ENCODE peak calls at places on chromosomes 1 and 21, in five cellular contexts. Q is neural progenitor cell, I is IMR-90, C is mammary epithelial cell, V is K562. T is an unnamed sample.

GRCh38 chr1:21749109-21749508 is 33.8 kb downstream of the USP48 start:
- DNase-seq in Q (no peak), I (no peak), C (no peak), V (no peak), T (no peak)

GRCh38 chr21:38663282-38663681 is 142.4 kb upstream of the ETS2 start:
- DNase-seq in Q (no peak), I (no peak), C (no peak), V (no peak), T (no peak)

GRCh38 chr1:112638109-112638426 is 18.4 kb downstream of the CAPZA1 start:
- DNase-seq in Q (no peak), I (no peak), C (peak), V (no peak), T (no peak)

GRCh38 chr1:40789675-40790430 is 6.3 kb downstream of the KCNQ4 start:
- DNase-seq in Q (no peak), I (no peak), C (no peak), V (no peak), T (no peak)

GRCh38 chr1:59549903-59550302 is 253.0 kb downstream of the FGGY start:
- DNase-seq in Q (no peak), I (peak), C (peak), V (no peak), T (no peak)

GRCh38 chr21:45463871-45464270 is 58.9 kb downstream of the COL18A1 start:
- DNase-seq in Q (no peak), I (no peak), C (no peak), V (no peak), T (no peak)

GRCh38 chr1:94668528-94668927 is 127.0 kb upstream of the F3 start:
- DNase-seq in Q (no peak), I (no peak), C (no peak), V (no peak), T (no peak)

GRCh38 chr1:69172003-69173000 is 395.4 kb upstream of the LRRC7 start:
- DNase-seq in Q (no peak), I (peak), C (peak), V (no peak), T (no peak)

GRCh38 chr21:15401331-15401730 is 328.5 kb upstream of the USP25 start:
- DNase-seq in Q (no peak), I (no peak), C (no peak), V (no peak), T (no peak)

GRCh38 chr1:24918370-24918769 is 11.7 kb downstream of the RUNX3 start:
- DNase-seq in Q (no peak), I (no peak), C (no peak), V (no peak), T (no peak)

GRCh38 chr1:240611228-240611618 is 732 bp downstream of the GREM2 start:
- DNase-seq in Q (no peak), I (no peak), C (no peak), V (no peak), T (no peak)

GRCh38 chr1:228748431-228748830 is 13.2 kb downstream of the RHOU start:
- DNase-seq in Q (no peak), I (no peak), C (no peak), V (no peak), T (no peak)

GRCh38 chr21:18970941-18971340 is 567.4 kb upstream of the TMPRSS15 start:
- DNase-seq in Q (no peak), I (no peak), C (no peak), V (no peak), T (no peak)

GRCh38 chr1:60765204-60765603 is 317.2 kb upstream of the NFIA start:
- DNase-seq in Q (peak), I (no peak), C (peak), V (peak), T (peak)

GRCh38 chr1:53851571-53852282 is 13.6 kb upstream of the NDC1 start:
- DNase-seq in Q (no peak), I (no peak), C (no peak), V (no peak), T (no peak)

GRCh38 chr1:54614558-54614957 is 8.8 kb downstream of the FAM151A start:
- DNase-seq in Q (no peak), I (no peak), C (no peak), V (no peak), T (no peak)

GRCh38 chr1:15409400-15410222 is at the start of gene EFHD2:
- DNase-seq in Q (peak), I (peak), C (peak), V (peak), T (peak)

GRCh38 chr1:158818991-158819405 is 12.2 kb upstream of the MNDA start:
- DNase-seq in Q (no peak), I (no peak), C (no peak), V (peak), T (no peak)

GRCh38 chr1:158814970-158815369 is 16.2 kb upstream of the MNDA start:
- DNase-seq in Q (no peak), I (no peak), C (no peak), V (no peak), T (no peak)

GRCh38 chr1:158821723-158822122 is 9.4 kb upstream of the MNDA start:
- DNase-seq in Q (no peak), I (no peak), C (no peak), V (no peak), T (no peak)

GRCh38 chr1:158819461-158820443 is 11.4 kb upstream of the MNDA start:
- DNase-seq in Q (no peak), I (no peak), C (no peak), V (peak), T (no peak)

GRCh38 chr1:158818560-158818959 is 12.6 kb upstream of the MNDA start:
- DNase-seq in Q (no peak), I (no peak), C (no peak), V (no peak), T (no peak)
- H2AFZ ChIP-seq in Q (no peak), I (no peak), C (no peak), V (peak), T (no peak)

GRCh38 chr1:12162459-12163137 is 4.2 kb upstream of the TNFRSF1B start:
- DNase-seq in Q (no peak), I (no peak), C (no peak), V (no peak), T (no peak)
- H3K4me2 ChIP-seq in Q (no peak), I (no peak), C (no peak), V (no peak), T (no peak)

GRCh38 chr1:32062867-32063230 is 9.9 kb upstream of the TMEM39B start:
- DNase-seq in Q (no peak), I (peak), C (no peak), V (no peak), T (no peak)

GRCh38 chr1:32063261-32063681 is 9.5 kb upstream of the TMEM39B start:
- DNase-seq in Q (no peak), I (peak), C (peak), V (peak), T (peak)

GRCh38 chr1:32055426-32055825 is 17.3 kb upstream of the TMEM39B start:
- DNase-seq in Q (no peak), I (no peak), C (no peak), V (no peak), T (no peak)

GRCh38 chr1:32056598-32056997 is 16.1 kb upstream of the TMEM39B start:
- DNase-seq in Q (no peak), I (no peak), C (no peak), V (no peak), T (no peak)

GRCh38 chr1:32060914-32061313 is 11.8 kb upstream of the TMEM39B start:
- DNase-seq in Q (no peak), I (no peak), C (no peak), V (no peak), T (no peak)
- H3K27ac ChIP-seq in Q (peak), I (no peak), C (no peak), V (no peak), T (no peak)

DNA sequence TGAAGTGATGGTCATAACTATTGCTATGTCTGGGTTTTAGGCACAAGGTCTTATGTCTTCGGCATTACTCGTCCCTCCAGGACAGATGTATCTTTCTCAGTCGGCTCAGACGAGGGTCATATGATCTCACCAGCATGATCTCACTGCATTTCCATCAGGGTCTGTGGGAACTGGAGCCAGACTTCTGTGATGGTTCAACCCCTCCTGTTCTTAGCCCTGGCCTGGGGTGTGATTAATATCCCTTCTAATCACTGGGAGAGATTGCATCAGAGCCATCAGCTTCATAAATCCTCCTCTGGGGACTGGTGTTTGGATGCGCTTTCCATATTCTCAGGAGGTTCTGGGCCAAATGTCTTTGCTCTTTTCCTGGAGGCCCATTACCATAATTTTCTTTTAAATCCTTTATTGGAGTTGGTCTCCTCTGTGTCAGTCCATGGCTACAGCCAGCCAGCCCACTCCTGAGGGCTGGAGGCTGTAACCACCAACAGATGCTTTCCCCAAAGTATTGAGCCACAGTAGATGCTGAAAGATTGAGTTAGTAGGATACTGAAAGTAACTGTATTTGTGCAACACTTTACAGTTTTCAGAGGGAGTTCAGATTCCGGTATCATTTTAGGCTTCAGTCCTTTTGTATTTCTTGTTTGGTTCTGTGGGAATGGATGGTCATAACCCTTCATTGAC is 20.0 kb downstream of the CACNA1E start:
- DNase-seq in Q (no peak), I (peak), C (no peak), V (no peak), T (no peak)
- H2AFZ ChIP-seq in Q (no peak), I (no peak), C (no peak), V (no peak), T (no peak)

DNA sequence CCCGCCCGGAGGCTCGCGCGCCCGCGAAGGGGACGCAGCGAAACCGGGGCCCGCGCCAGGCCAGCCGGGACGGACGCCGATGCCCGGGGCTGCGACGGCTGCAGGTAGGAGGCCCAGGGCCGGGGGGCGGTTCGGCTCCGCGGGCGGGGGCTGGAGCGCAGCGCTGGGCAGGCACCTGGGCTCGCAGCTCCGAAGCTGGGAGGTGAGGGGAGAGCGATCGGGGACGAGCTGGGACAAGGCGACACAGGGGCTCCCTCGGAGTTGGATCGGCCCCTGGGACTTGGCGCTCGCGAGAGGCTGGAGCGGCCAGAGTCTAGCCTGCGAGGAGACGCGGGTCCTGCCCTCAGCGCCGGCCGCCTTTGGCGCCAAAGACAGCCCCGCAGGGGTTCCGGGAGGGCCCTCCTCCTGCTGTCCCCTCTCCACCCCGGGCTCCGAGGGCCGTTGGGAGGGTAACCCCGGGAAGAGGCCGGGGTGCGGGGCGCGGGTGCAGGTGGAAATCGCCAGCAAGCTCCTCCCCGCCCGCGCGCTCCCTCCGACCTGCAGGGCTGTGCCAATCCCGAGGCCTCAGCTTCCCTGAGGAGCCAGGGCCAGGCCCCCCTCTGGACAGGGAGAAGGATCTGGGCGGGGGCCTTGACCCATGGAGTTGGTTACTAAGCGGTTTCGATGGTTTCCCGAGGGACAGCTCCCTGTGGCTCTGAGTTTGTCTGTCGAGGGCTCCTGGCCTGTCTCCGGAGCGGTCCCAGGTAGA is 396 bp downstream of the TP73 start:
- DNase-seq in Q (peak), I (no peak), C (no peak), V (no peak), T (no peak)
- H3K4me2 ChIP-seq in Q (peak), I (no peak), C (peak), V (peak), T (no peak)

GRCh38 chr1:12178511-12178910 is 11.7 kb downstream of the TNFRSF1B start:
- DNase-seq in Q (no peak), I (no peak), C (no peak), V (no peak), T (no peak)
- H3K27ac ChIP-seq in Q (no peak), I (peak), C (no peak), V (no peak), T (no peak)

DNA sequence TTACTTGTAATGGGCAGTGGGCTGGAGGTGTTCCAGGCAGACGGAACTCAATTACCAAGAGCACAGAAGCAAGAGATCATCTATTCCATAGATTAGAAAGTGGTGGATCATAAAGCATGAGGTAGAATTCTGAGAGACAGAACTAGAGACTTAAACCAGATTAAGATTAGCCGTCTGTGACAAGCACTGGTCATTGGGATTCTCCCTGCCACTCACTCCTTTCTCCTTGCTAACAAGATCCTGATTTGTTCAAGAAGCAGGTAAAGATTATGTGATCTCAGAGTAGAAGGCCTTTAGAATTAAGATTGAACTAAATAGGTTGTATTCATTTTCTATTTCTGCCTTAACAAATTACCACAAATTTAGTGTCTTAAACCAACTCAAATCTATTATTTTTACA is 1.5 kb upstream of the HSPA13 start:
- DNase-seq in Q (no peak), I (no peak), C (no peak), V (no peak), T (no peak)
- H2AFZ ChIP-seq in Q (peak), I (no peak), C (no peak), V (peak), T (peak)

GRCh38 chr1:223007250-223007649 is 135.8 kb downstream of the TLR5 start:
- DNase-seq in Q (no peak), I (no peak), C (no peak), V (no peak), T (no peak)
- H3K4me2 ChIP-seq in Q (peak), I (no peak), C (no peak), V (no peak), T (no peak)

GRCh38 chr21:32043458-32043857 is 170.6 kb downstream of the HUNK start:
- DNase-seq in Q (no peak), I (no peak), C (no peak), V (no peak), T (no peak)
- H3K27ac ChIP-seq in Q (no peak), I (no peak), C (no peak), V (no peak), T (no peak)

GRCh38 chr1:48499211-48499610 is 27.2 kb upstream of the SPATA6 start:
- DNase-seq in Q (no peak), I (no peak), C (no peak), V (no peak), T (no peak)

GRCh38 chr1:48495911-48496310 is 23.9 kb upstream of the SPATA6 start:
- DNase-seq in Q (no peak), I (no peak), C (no peak), V (no peak), T (no peak)

GRCh38 chr1:48495166-48495565 is 23.2 kb upstream of the SPATA6 start:
- DNase-seq in Q (no peak), I (no peak), C (peak), V (no peak), T (no peak)

GRCh38 chr1:48500541-48501440 is 28.8 kb upstream of the SPATA6 start:
- DNase-seq in Q (no peak), I (no peak), C (no peak), V (no peak), T (no peak)

DNA sequence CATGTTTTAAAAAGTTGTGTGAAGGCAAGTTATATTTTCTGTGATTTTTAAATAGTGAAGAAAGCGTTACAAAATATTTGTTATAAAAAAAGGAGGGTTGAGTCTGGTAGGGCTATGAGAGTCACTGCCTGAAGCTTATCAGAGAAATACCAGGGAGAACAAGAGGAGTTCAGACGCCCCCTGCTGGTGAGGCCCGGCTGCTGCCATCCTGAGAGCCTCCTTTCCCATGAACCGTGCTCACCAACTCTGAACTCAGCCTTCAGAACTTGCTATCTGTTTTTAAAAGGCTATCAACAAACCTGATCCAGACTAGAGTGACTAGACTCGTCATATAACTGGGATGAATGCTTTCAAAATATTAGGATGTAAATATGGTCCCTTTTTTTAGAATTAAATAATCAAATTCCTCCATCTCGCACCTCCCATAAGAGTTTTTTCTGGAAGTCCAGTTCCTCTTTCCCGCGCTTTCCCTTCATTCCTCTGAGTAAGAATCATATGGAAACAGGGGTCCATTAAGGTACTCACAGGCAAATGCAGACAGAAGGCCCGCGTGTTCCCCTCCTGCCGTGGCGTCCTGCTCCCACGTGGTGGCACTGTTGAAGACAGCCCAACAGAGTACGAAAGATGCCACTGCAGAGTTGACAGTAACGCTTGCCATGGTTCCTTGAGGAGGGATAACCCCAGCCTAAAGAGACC is 26.2 kb upstream of the SPATA6 start:
- DNase-seq in Q (peak), I (peak), C (peak), V (peak), T (peak)
- H2AFZ ChIP-seq in Q (no peak), I (peak), C (no peak), V (peak), T (no peak)

T was measured in OCI-LY7.